ENCODE peak calls at places on chromosomes 16 and 17, in ten cellular contexts. One of them, this sample, is unnamed. For H3K27me3, the result is how much of the 10 kb centered on the place peaks cover.

GRCh38 chr16:84091460-84091859 is 25.3 kb downstream of the MBTPS1 start:
- DNase-seq in cardiac muscle cell: no peak
- DNase-seq in body of pancreas: no peak
- DNase-seq in lung: no peak
- DNase-seq in thoracic aorta: no peak
- DNase-seq in ascending aorta: no peak
- DNase-seq in Panc1: no peak
- DNase-seq in stomach: no peak
- DNase-seq in upper lobe of left lung: no peak
- DNase-seq in psoas muscle: no peak
- DNase-seq in this sample: no peak

GRCh38 chr16:4477966-4478365 is 1.8 kb downstream of the HMOX2 start:
- DNase-seq in body of pancreas: no peak
- DNase-seq in stomach: no peak
- DNase-seq in lung: no peak
- DNase-seq in ascending aorta: no peak
- DNase-seq in psoas muscle: no peak
- DNase-seq in Panc1: no peak
- DNase-seq in upper lobe of left lung: no peak
- DNase-seq in cardiac muscle cell: peak
- DNase-seq in thoracic aorta: no peak
- DNase-seq in this sample: no peak

GRCh38 chr16:49700222-49700927 is 155.5 kb downstream of the ZNF423 start:
- DNase-seq in lung: peak
- DNase-seq in cardiac muscle cell: no peak
- DNase-seq in thoracic aorta: no peak
- DNase-seq in stomach: no peak
- DNase-seq in upper lobe of left lung: no peak
- DNase-seq in ascending aorta: no peak
- DNase-seq in Panc1: no peak
- DNase-seq in body of pancreas: no peak
- DNase-seq in psoas muscle: peak
- DNase-seq in this sample: no peak

GRCh38 chr17:73069164-73069774 is 23.2 kb downstream of the SLC39A11 start:
- DNase-seq in upper lobe of left lung: no peak
- DNase-seq in stomach: no peak
- DNase-seq in lung: no peak
- DNase-seq in ascending aorta: no peak
- DNase-seq in thoracic aorta: no peak
- DNase-seq in cardiac muscle cell: no peak
- DNase-seq in body of pancreas: no peak
- DNase-seq in psoas muscle: no peak
- DNase-seq in Panc1: no peak
- DNase-seq in this sample: no peak

GRCh38 chr17:43713494-43714162 is 45.0 kb downstream of the SOST start:
- DNase-seq in stomach: no peak
- DNase-seq in psoas muscle: no peak
- DNase-seq in lung: no peak
- DNase-seq in body of pancreas: peak
- DNase-seq in cardiac muscle cell: peak
- DNase-seq in thoracic aorta: no peak
- DNase-seq in upper lobe of left lung: peak
- DNase-seq in Panc1: no peak
- DNase-seq in ascending aorta: no peak
- DNase-seq in this sample: no peak

GRCh38 chr17:61149862-61150362 is 249.7 kb upstream of the TBX2 start:
- DNase-seq in upper lobe of left lung: no peak
- DNase-seq in Panc1: no peak
- DNase-seq in thoracic aorta: no peak
- DNase-seq in ascending aorta: no peak
- DNase-seq in psoas muscle: no peak
- DNase-seq in lung: no peak
- DNase-seq in body of pancreas: no peak
- DNase-seq in stomach: no peak
- DNase-seq in cardiac muscle cell: no peak
- DNase-seq in this sample: no peak

GRCh38 chr16:53121666-53122065 is 66.9 kb downstream of the CHD9 start:
- DNase-seq in ascending aorta: no peak
- DNase-seq in stomach: no peak
- DNase-seq in lung: no peak
- DNase-seq in body of pancreas: no peak
- DNase-seq in psoas muscle: no peak
- DNase-seq in thoracic aorta: no peak
- DNase-seq in cardiac muscle cell: peak
- DNase-seq in Panc1: no peak
- DNase-seq in upper lobe of left lung: no peak
- DNase-seq in this sample: no peak

GRCh38 chr16:35377142-35377541 is 1917.7 kb downstream of the TP53TG3F start:
- DNase-seq in body of pancreas: no peak
- DNase-seq in Panc1: no peak
- DNase-seq in stomach: no peak
- DNase-seq in cardiac muscle cell: no peak
- DNase-seq in psoas muscle: no peak
- DNase-seq in upper lobe of left lung: no peak
- DNase-seq in lung: no peak
- DNase-seq in ascending aorta: no peak
- DNase-seq in thoracic aorta: no peak
- DNase-seq in this sample: no peak

GRCh38 chr16:82882249-82882648 is 255.5 kb downstream of the CDH13 start:
- DNase-seq in upper lobe of left lung: peak
- DNase-seq in ascending aorta: no peak
- DNase-seq in thoracic aorta: peak
- DNase-seq in Panc1: no peak
- DNase-seq in psoas muscle: no peak
- DNase-seq in stomach: no peak
- DNase-seq in cardiac muscle cell: peak
- DNase-seq in lung: no peak
- DNase-seq in body of pancreas: no peak
- DNase-seq in this sample: no peak

GRCh38 chr16:27703121-27703520 is 153.2 kb downstream of the KATNIP start:
- DNase-seq in Panc1: no peak
- DNase-seq in thoracic aorta: no peak
- DNase-seq in ascending aorta: no peak
- DNase-seq in lung: no peak
- DNase-seq in psoas muscle: no peak
- DNase-seq in cardiac muscle cell: no peak
- DNase-seq in body of pancreas: no peak
- DNase-seq in upper lobe of left lung: no peak
- DNase-seq in stomach: no peak
- DNase-seq in this sample: no peak

GRCh38 chr16:65888201-65888600 is 478.3 kb upstream of the CDH5 start:
- DNase-seq in stomach: no peak
- DNase-seq in upper lobe of left lung: no peak
- DNase-seq in ascending aorta: no peak
- DNase-seq in cardiac muscle cell: no peak
- DNase-seq in psoas muscle: no peak
- DNase-seq in thoracic aorta: no peak
- DNase-seq in Panc1: no peak
- DNase-seq in body of pancreas: no peak
- DNase-seq in lung: no peak
- DNase-seq in this sample: no peak

GRCh38 chr16:81500833-81501521 is 56.4 kb downstream of the CMIP start:
- DNase-seq in lung: no peak
- DNase-seq in thoracic aorta: no peak
- DNase-seq in cardiac muscle cell: peak
- DNase-seq in body of pancreas: no peak
- DNase-seq in upper lobe of left lung: no peak
- DNase-seq in stomach: no peak
- DNase-seq in Panc1: no peak
- DNase-seq in ascending aorta: no peak
- DNase-seq in psoas muscle: no peak
- DNase-seq in this sample: no peak

GRCh38 chr17:7483238-7484066 is 714 bp upstream of the POLR2A start:
- DNase-seq in cardiac muscle cell: peak
- DNase-seq in psoas muscle: peak
- DNase-seq in lung: peak
- DNase-seq in upper lobe of left lung: peak
- DNase-seq in ascending aorta: peak
- DNase-seq in thoracic aorta: peak
- DNase-seq in body of pancreas: peak
- DNase-seq in Panc1: no peak
- DNase-seq in stomach: peak
- DNase-seq in this sample: peak

GRCh38 chr17:7490144-7490543 is 6.0 kb downstream of the POLR2A start:
- DNase-seq in body of pancreas: no peak
- DNase-seq in lung: no peak
- DNase-seq in upper lobe of left lung: no peak
- DNase-seq in stomach: no peak
- DNase-seq in Panc1: no peak
- DNase-seq in cardiac muscle cell: no peak
- DNase-seq in thoracic aorta: no peak
- DNase-seq in ascending aorta: no peak
- DNase-seq in psoas muscle: no peak
- DNase-seq in this sample: no peak

GRCh38 chr17:7484067-7484963 is at the start of gene POLR2A:
- DNase-seq in body of pancreas: peak
- DNase-seq in psoas muscle: peak
- DNase-seq in lung: peak
- DNase-seq in ascending aorta: peak
- DNase-seq in thoracic aorta: peak
- DNase-seq in stomach: peak
- DNase-seq in cardiac muscle cell: peak
- DNase-seq in upper lobe of left lung: peak
- DNase-seq in Panc1: peak
- DNase-seq in this sample: peak

GRCh38 chr17:7484964-7485377 is 805 bp downstream of the POLR2A start:
- DNase-seq in psoas muscle: no peak
- DNase-seq in ascending aorta: no peak
- DNase-seq in body of pancreas: no peak
- DNase-seq in cardiac muscle cell: no peak
- DNase-seq in lung: no peak
- DNase-seq in upper lobe of left lung: no peak
- DNase-seq in Panc1: no peak
- DNase-seq in stomach: no peak
- DNase-seq in thoracic aorta: no peak
- DNase-seq in this sample: no peak

DNA sequence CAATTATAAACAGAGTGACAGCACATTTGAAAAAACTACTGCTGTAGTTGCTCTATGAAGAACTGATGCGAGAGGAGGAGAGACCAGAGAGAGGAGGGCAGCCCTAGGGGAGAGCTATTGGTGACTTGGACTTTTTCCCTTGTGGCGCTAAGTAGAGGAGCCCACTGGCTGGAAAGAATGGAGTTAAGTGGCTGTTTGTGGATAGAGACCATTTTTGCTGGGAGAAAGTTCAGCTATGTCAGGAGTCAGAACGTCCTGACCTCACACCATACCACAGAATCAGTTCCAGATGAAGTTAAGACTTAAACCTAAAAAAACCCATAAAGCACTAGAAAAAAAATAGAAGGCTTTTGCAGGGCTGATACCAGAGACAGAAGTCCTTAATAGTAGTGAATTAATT is 2.0 kb downstream of the POLR2A start:
- DNase-seq in cardiac muscle cell: no peak
- DNase-seq in upper lobe of left lung: no peak
- DNase-seq in ascending aorta: no peak
- DNase-seq in body of pancreas: no peak
- DNase-seq in psoas muscle: no peak
- DNase-seq in stomach: no peak
- DNase-seq in lung: no peak
- DNase-seq in Panc1: no peak
- DNase-seq in thoracic aorta: no peak
- DNase-seq in this sample: no peak
- H3K4me3 ChIP-seq in cardiac muscle cell: peak
- H3K4me3 ChIP-seq in upper lobe of left lung: no peak
- H3K4me3 ChIP-seq in ascending aorta: peak
- H3K4me3 ChIP-seq in body of pancreas: no peak
- H3K4me3 ChIP-seq in psoas muscle: peak
- H3K4me3 ChIP-seq in stomach: peak
- H3K4me3 ChIP-seq in lung: no peak
- H3K4me3 ChIP-seq in Panc1: peak
- H3K4me3 ChIP-seq in thoracic aorta: peak
- H3K4me3 ChIP-seq in this sample: peak

GRCh38 chr17:35491417-35491816 is 42.9 kb upstream of the SLFN13 start:
- DNase-seq in stomach: no peak
- DNase-seq in cardiac muscle cell: no peak
- DNase-seq in ascending aorta: no peak
- DNase-seq in thoracic aorta: no peak
- DNase-seq in Panc1: no peak
- DNase-seq in lung: no peak
- DNase-seq in psoas muscle: no peak
- DNase-seq in body of pancreas: no peak
- DNase-seq in upper lobe of left lung: no peak
- DNase-seq in this sample: no peak
- H3K27me3 ChIP-seq in stomach: half or more
- H3K27me3 ChIP-seq in cardiac muscle cell: half or more
- H3K27me3 ChIP-seq in ascending aorta: under half
- H3K27me3 ChIP-seq in thoracic aorta: under half
- H3K27me3 ChIP-seq in Panc1: under half
- H3K27me3 ChIP-seq in lung: under half
- H3K27me3 ChIP-seq in psoas muscle: under half
- H3K27me3 ChIP-seq in body of pancreas: half or more
- H3K27me3 ChIP-seq in upper lobe of left lung: under half
- H3K27me3 ChIP-seq in this sample: under half

GRCh38 chr17:8082312-8082711 is 5.2 kb downstream of the ALOX12B start:
- DNase-seq in ascending aorta: no peak
- DNase-seq in stomach: no peak
- DNase-seq in cardiac muscle cell: no peak
- DNase-seq in upper lobe of left lung: no peak
- DNase-seq in lung: no peak
- DNase-seq in Panc1: no peak
- DNase-seq in body of pancreas: no peak
- DNase-seq in psoas muscle: no peak
- DNase-seq in thoracic aorta: no peak
- DNase-seq in this sample: no peak
- H3K27ac ChIP-seq in ascending aorta: no peak
- H3K27ac ChIP-seq in stomach: no peak
- H3K27ac ChIP-seq in cardiac muscle cell: no peak
- H3K27ac ChIP-seq in upper lobe of left lung: no peak
- H3K27ac ChIP-seq in lung: no peak
- H3K27ac ChIP-seq in Panc1: no peak
- H3K27ac ChIP-seq in body of pancreas: no peak
- H3K27ac ChIP-seq in psoas muscle: no peak
- H3K27ac ChIP-seq in thoracic aorta: no peak
- H3K27ac ChIP-seq in this sample: no peak

GRCh38 chr16:1019934-1020305 is 38.4 kb downstream of the SOX8 start:
- DNase-seq in lung: no peak
- DNase-seq in cardiac muscle cell: peak
- DNase-seq in psoas muscle: no peak
- DNase-seq in upper lobe of left lung: peak
- DNase-seq in body of pancreas: no peak
- DNase-seq in ascending aorta: no peak
- DNase-seq in stomach: no peak
- DNase-seq in Panc1: no peak
- DNase-seq in thoracic aorta: no peak
- DNase-seq in this sample: no peak
- H3K4me3 ChIP-seq in lung: no peak
- H3K4me3 ChIP-seq in cardiac muscle cell: no peak
- H3K4me3 ChIP-seq in psoas muscle: peak
- H3K4me3 ChIP-seq in upper lobe of left lung: no peak
- H3K4me3 ChIP-seq in body of pancreas: no peak
- H3K4me3 ChIP-seq in ascending aorta: no peak
- H3K4me3 ChIP-seq in stomach: peak
- H3K4me3 ChIP-seq in Panc1: peak
- H3K4me3 ChIP-seq in thoracic aorta: no peak
- H3K4me3 ChIP-seq in this sample: no peak

GRCh38 chr17:38604479-38605229 is 1.1 kb downstream of the SRCIN1 start:
- DNase-seq in stomach: no peak
- DNase-seq in upper lobe of left lung: peak
- DNase-seq in ascending aorta: no peak
- DNase-seq in lung: no peak
- DNase-seq in Panc1: no peak
- DNase-seq in thoracic aorta: no peak
- DNase-seq in psoas muscle: peak
- DNase-seq in cardiac muscle cell: no peak
- DNase-seq in body of pancreas: no peak
- DNase-seq in this sample: no peak
- H3K27me3 ChIP-seq in stomach: half or more
- H3K27me3 ChIP-seq in upper lobe of left lung: under half
- H3K27me3 ChIP-seq in ascending aorta: under half
- H3K27me3 ChIP-seq in lung: under half
- H3K27me3 ChIP-seq in Panc1: under half
- H3K27me3 ChIP-seq in thoracic aorta: under half
- H3K27me3 ChIP-seq in psoas muscle: under half
- H3K27me3 ChIP-seq in cardiac muscle cell: half or more
- H3K27me3 ChIP-seq in body of pancreas: under half
- H3K27me3 ChIP-seq in this sample: half or more

This sample was measured in AG04450.